ENCODE peak calls at places on chromosome 9, in seven cellular contexts. B, A, Z, P, E, N and V are unnamed samples.

GRCh38 chr9:79360387-79361347 is 211.1 kb upstream of the TLE4 start:
- DNase-seq in B (peak), A (no peak), Z (peak), P (no peak), E (peak), N (no peak), V (no peak)

GRCh38 chr9:114176601-114177295 is 21.4 kb downstream of the COL27A1 start:
- DNase-seq in B (no peak), A (no peak), Z (peak), P (no peak), E (no peak), N (no peak), V (no peak)

GRCh38 chr9:31140316-31140715 is 1244.1 kb upstream of the ACO1 start:
- DNase-seq in B (no peak), A (no peak), Z (peak), P (no peak), E (no peak), N (no peak), V (no peak)

GRCh38 chr9:18451409-18451808 is 22.5 kb upstream of the ADAMTSL1 start:
- DNase-seq in B (peak), A (no peak), Z (no peak), P (no peak), E (peak), N (no peak), V (no peak)

GRCh38 chr9:134205636-134206316 is 41.4 kb upstream of the RNU6ATAC start:
- DNase-seq in B (peak), A (peak), Z (peak), P (no peak), E (peak), N (peak), V (peak)

GRCh38 chr9:118222375-118222774 is 518.2 kb downstream of the TLR4 start:
- DNase-seq in B (no peak), A (no peak), Z (peak), P (no peak), E (no peak), N (no peak), V (no peak)

GRCh38 chr9:78677326-78677725 is 380.4 kb downstream of the PSAT1 start:
- DNase-seq in B (peak), A (no peak), Z (no peak), P (no peak), E (peak), N (no peak), V (no peak)

GRCh38 chr9:134982311-134982710 is 64.6 kb upstream of the FCN1 start:
- DNase-seq in B (no peak), A (no peak), Z (no peak), P (no peak), E (no peak), N (no peak), V (no peak)

GRCh38 chr9:121603028-121603427 is 48.4 kb upstream of the DAB2IP start:
- DNase-seq in B (no peak), A (no peak), Z (no peak), P (no peak), E (no peak), N (no peak), V (no peak)

GRCh38 chr9:121887553-121888437 is 205.3 kb downstream of the TTLL11 start:
- DNase-seq in B (no peak), A (no peak), Z (peak), P (no peak), E (no peak), N (no peak), V (no peak)

GRCh38 chr9:116276651-116277121 is 123.1 kb downstream of the PAPPA start:
- DNase-seq in B (no peak), A (no peak), Z (peak), P (no peak), E (no peak), N (no peak), V (no peak)

GRCh38 chr9:5586391-5586802 is 42.5 kb upstream of the RIC1 start:
- DNase-seq in B (peak), A (no peak), Z (no peak), P (peak), E (peak), N (no peak), V (no peak)

GRCh38 chr9:135921749-135922310 is 14.5 kb upstream of the CAMSAP1 start:
- DNase-seq in B (no peak), A (no peak), Z (no peak), P (no peak), E (no peak), N (no peak), V (no peak)

GRCh38 chr9:2216591-2216990 is 201.4 kb downstream of the SMARCA2 start:
- DNase-seq in B (no peak), A (no peak), Z (no peak), P (no peak), E (peak), N (no peak), V (no peak)

GRCh38 chr9:27561697-27562096 is 11.6 kb downstream of the C9orf72 start:
- DNase-seq in B (no peak), A (no peak), Z (no peak), P (no peak), E (no peak), N (no peak), V (no peak)

GRCh38 chr9:81849631-81850259 is 78.5 kb upstream of the SPATA31D4 start:
- DNase-seq in B (no peak), A (no peak), Z (peak), P (no peak), E (no peak), N (no peak), V (no peak)

GRCh38 chr9:88828492-88828974 is 162.7 kb upstream of the S1PR3 start:
- DNase-seq in B (no peak), A (no peak), Z (no peak), P (no peak), E (no peak), N (no peak), V (no peak)

GRCh38 chr9:127007638-127008037 is 93.1 kb downstream of the RALGPS1 start:
- DNase-seq in B (no peak), A (no peak), Z (peak), P (no peak), E (no peak), N (no peak), V (no peak)

GRCh38 chr9:121185774-121186403 is 15.8 kb downstream of the RAB14 start:
- DNase-seq in B (no peak), A (no peak), Z (peak), P (no peak), E (no peak), N (no peak), V (no peak)

GRCh38 chr9:126205260-126205659 is 121.4 kb upstream of the MVB12B start:
- DNase-seq in B (no peak), A (no peak), Z (no peak), P (no peak), E (no peak), N (no peak), V (no peak)

GRCh38 chr9:114412057-114412683 is 24.4 kb upstream of the AKNA start:
- DNase-seq in B (no peak), A (no peak), Z (no peak), P (no peak), E (no peak), N (no peak), V (no peak)

GRCh38 chr9:36298566-36298965 is 40.3 kb upstream of the GNE start:
- DNase-seq in B (peak), A (no peak), Z (no peak), P (no peak), E (peak), N (no peak), V (no peak)

GRCh38 chr9:101495810-101496209 is 37.8 kb upstream of the RNF20 start:
- DNase-seq in B (peak), A (no peak), Z (no peak), P (no peak), E (peak), N (no peak), V (no peak)

GRCh38 chr9:137516144-137516917 is 33.9 kb downstream of the PNPLA7 start:
- DNase-seq in B (no peak), A (no peak), Z (no peak), P (no peak), E (no peak), N (no peak), V (no peak)

GRCh38 chr9:110106698-110107097 is 101.3 kb downstream of the C9orf152 start:
- DNase-seq in B (no peak), A (no peak), Z (peak), P (no peak), E (no peak), N (no peak), V (no peak)

GRCh38 chr9:79660615-79661014 is 88.8 kb downstream of the TLE4 start:
- DNase-seq in B (no peak), A (no peak), Z (no peak), P (no peak), E (no peak), N (peak), V (no peak)

GRCh38 chr9:128696923-128697707 is 5.2 kb upstream of the PKN3 start:
- DNase-seq in B (no peak), A (no peak), Z (peak), P (no peak), E (no peak), N (no peak), V (no peak)

GRCh38 chr9:113631811-113632665 is 168.5 kb downstream of the RGS3 start:
- DNase-seq in B (no peak), A (no peak), Z (no peak), P (no peak), E (peak), N (no peak), V (no peak)

GRCh38 chr9:27514551-27514950 is 9.5 kb upstream of the IFNK start:
- DNase-seq in B (no peak), A (no peak), Z (no peak), P (no peak), E (peak), N (no peak), V (no peak)

GRCh38 chr9:95363051-95363841 is 45.7 kb upstream of the FANCC start:
- DNase-seq in B (peak), A (no peak), Z (no peak), P (peak), E (peak), N (no peak), V (no peak)

GRCh38 chr9:107229146-107229545 is 53.9 kb upstream of the RAD23B start:
- DNase-seq in B (peak), A (no peak), Z (no peak), P (no peak), E (no peak), N (no peak), V (no peak)

GRCh38 chr9:82558855-82559615 is 503.9 kb downstream of the RASEF start:
- DNase-seq in B (peak), A (no peak), Z (no peak), P (peak), E (no peak), N (no peak), V (no peak)

GRCh38 chr9:87239312-87239711 is 258.4 kb upstream of the DAPK1 start:
- DNase-seq in B (no peak), A (no peak), Z (no peak), P (no peak), E (no peak), N (no peak), V (no peak)